ENCODE peak calls at places on chromosomes 11 and 22, in six cellular contexts. O, B, E, U, C and I are unnamed samples.

GRCh38 chr22:17955611-17956379 is 68.6 kb downstream of the MICAL3 start:
- DNase-seq in U (no peak), C (no peak), B (no peak), O (no peak), E (no peak), I (no peak)

GRCh38 chr11:125371451-125371935 is 124.6 kb downstream of the FEZ1 start:
- DNase-seq in B (no peak), C (no peak), E (no peak), O (no peak), U (no peak), I (no peak)

GRCh38 chr11:5288912-5289525 is 12.7 kb downstream of the OR51B4 start:
- DNase-seq in E (no peak), U (no peak), C (no peak), O (no peak), B (peak), I (no peak)

GRCh38 chr11:103610435-103610834 is 426.0 kb upstream of the DDI1 start:
- DNase-seq in C (no peak), O (no peak), E (no peak), U (no peak), B (no peak), I (no peak)

GRCh38 chr11:118304809-118305248 is 299 bp downstream of the CD3E start:
- DNase-seq in O (no peak), U (no peak), B (no peak), C (no peak), E (no peak), I (no peak)

GRCh38 chr11:71301046-71301857 is 48.9 kb upstream of the SHANK2 start:
- DNase-seq in C (peak), E (no peak), U (no peak), O (no peak), B (no peak), I (no peak)

GRCh38 chr11:120597250-120597649 is 85.7 kb downstream of the GRIK4 start:
- DNase-seq in U (no peak), E (no peak), B (no peak), C (no peak), O (no peak), I (no peak)

GRCh38 chr11:19727246-19727645 is 14.6 kb downstream of the NAV2 start:
- DNase-seq in U (peak), C (no peak), B (no peak), E (peak), O (no peak), I (no peak)

GRCh38 chr22:47173535-47174021 is 411.1 kb downstream of the TBC1D22A start:
- DNase-seq in B (no peak), C (no peak), O (no peak), U (no peak), E (no peak), I (no peak)

GRCh38 chr11:69637956-69638871 is 2.7 kb upstream of the CCND1 start:
- DNase-seq in U (peak), E (peak), O (no peak), C (peak), B (peak), I (no peak)

GRCh38 chr11:59189986-59190385 is 18.1 kb downstream of the DTX4 start:
- DNase-seq in O (no peak), U (no peak), C (no peak), B (no peak), E (no peak), I (no peak)

GRCh38 chr11:32829680-32830412 is at the start of gene PRRG4:
- DNase-seq in B (peak), E (peak), C (peak), U (no peak), O (peak), I (peak)

GRCh38 chr22:34972498-34972897 is 93.5 kb upstream of the ISX start:
- DNase-seq in C (no peak), B (no peak), O (no peak), E (no peak), U (no peak), I (no peak)

GRCh38 chr11:28822596-28822995 is 714.4 kb downstream of the METTL15 start:
- DNase-seq in C (no peak), E (peak), U (no peak), B (peak), O (no peak), I (no peak)

DNA sequence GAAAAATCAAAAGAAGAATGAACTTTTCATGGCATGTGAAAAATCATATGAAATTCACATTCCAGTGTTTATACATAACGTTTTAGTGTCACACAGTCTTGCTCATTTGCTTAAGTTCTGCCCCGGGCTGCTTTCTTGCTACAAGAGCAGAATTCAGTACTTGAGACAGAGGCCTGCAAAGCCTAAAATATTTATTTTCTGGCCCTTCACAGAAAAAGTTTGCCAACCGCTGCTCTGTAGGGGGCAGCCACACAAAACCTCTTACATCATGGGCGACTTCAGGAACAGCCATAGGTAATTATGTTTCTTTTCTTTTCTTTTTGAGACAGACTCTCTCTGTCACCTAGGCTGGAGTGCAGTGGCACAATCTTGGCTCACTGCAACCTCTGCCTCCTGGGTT is 1.0 kb upstream of the ATG2A start:
- DNase-seq in C (no peak), O (no peak), U (peak), B (no peak), E (peak), I (no peak)
- TF ChIP-seq CTCF in C (no peak), O (no peak), U (peak), B (peak), E (peak), I (peak)

DNA sequence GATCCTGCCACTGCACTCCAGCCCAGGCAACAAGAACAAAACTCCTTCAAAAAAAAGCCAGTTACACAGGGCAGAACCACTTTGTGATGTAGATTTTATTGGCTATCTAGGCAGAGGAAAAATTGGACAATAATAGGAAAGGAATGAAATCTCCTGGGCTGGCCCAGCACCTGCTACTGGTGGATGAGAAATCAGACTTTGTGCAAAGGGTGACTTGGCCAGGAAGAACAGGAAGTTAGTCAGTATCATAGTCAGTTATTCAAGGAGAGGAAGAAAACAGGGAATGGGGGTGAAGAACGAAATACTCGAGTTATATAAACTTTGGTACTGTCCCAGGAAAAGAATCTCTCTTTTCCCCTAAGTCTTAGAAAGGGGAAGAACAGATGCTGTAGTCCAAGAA is 11.0 kb upstream of the SPTBN2 start:
- DNase-seq in O (no peak), C (no peak), U (peak), E (peak), B (peak), I (no peak)
- TF ChIP-seq CTCF in O (no peak), C (no peak), U (no peak), E (no peak), B (no peak), I (no peak)

DNA sequence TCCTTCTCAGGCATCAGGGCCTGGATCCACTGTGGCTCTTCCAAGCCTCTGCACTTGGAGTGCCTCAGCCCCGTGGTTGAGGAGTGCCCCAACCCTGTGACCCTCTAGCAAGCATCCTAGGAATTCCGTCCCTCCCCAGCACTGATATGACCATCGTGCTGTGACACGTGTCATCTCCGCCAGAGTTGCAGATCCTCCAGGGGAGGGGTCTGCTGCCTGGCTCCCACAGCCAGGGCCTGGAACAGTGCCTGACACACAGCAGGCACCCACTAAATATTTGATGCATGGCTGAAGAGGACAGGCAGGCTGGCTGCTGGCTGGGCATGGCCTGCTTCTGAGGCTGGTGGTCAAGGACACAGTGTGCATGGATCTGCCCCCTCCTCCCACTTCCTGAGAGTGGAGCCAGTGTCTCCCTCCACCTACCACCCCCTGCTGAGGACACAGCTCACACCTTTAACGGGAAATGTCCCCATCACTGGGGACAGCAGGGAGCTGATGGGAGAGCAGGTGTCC is 1.7 kb upstream of the CD81 start:
- DNase-seq in C (no peak), U (no peak), B (no peak), O (no peak), E (no peak), I (no peak)
- TF ChIP-seq CTCF in C (no peak), U (no peak), B (no peak), O (no peak), E (no peak), I (no peak)

GRCh38 chr11:11078344-11078743 is 220.5 kb upstream of the ZBED5 start:
- DNase-seq in O (no peak), E (no peak), U (peak), B (peak), C (no peak), I (no peak)
- TF ChIP-seq CTCF in O (no peak), E (peak), U (peak), B (no peak), C (no peak), I (no peak)

DNA sequence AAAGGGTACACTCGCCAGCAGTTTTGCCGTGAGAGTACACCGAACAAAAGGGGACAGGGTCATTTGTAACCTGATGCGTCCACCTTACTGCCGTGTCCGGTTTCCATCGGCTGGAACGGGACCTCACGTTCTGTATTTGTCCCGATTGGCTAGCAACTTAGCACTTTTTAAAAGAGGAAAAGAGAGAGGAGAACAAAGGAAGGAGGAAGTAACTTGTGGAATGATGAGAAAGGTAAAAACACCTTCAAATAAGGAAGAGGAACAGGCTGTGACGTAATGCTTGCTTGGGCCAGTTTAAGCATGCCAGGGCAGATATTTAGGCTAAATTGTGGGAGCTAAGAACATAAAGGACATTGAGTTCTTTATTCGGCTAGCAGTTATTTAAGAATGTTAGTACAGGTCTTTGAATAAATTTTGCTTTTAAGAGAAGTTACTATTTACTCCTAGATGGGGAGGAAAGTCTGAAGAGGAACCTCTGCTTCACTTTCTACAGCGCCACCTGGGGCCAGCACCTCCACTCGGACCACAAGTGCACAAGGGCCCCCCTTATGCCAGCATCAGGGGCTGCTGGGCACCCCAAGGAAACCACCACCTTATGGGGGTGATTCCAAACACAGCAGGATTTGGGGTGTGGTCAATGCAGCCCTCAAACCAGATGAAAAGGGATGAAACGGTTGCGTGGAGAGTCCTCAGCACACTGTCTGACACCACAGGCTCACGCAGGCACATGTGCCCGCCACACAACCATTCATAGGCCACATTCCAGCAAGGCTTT is 5.8 kb downstream of the ARSA start:
- DNase-seq in E (no peak), B (peak), C (peak), U (no peak), O (no peak), I (peak)
- TF ChIP-seq CTCF in E (no peak), B (peak), C (no peak), U (peak), O (peak), I (peak)

GRCh38 chr11:123475478-123475877 is 45.4 kb downstream of the GRAMD1B start:
- DNase-seq in E (no peak), B (no peak), C (no peak), O (no peak), U (peak), I (no peak)
- TF ChIP-seq CTCF in E (peak), B (no peak), C (no peak), O (no peak), U (peak), I (peak)

DNA sequence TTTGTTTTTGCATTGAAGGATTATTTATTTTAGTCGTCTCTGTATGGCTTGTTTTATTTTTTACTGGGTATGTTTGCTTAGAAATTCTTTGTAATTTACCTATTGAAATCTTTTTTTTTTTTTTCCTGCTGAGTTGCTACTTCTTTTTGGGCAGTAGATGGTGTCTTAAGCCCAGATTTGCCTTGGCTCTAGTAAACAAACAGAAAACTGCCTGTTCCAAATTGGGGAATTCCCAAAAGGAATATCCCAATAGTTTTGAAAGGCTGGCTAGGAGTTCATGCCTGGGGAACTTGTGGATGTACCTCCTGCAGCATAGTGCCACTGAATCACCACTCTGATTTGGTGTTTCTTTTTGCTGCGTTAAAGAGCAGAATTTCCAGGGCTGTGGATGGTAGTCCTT is 17.7 kb downstream of the PAMR1 start:
- DNase-seq in B (peak), E (no peak), U (no peak), C (no peak), O (no peak), I (no peak)
- TF ChIP-seq CTCF in B (peak), E (no peak), U (no peak), C (no peak), O (no peak), I (no peak)

GRCh38 chr11:27208846-27209245 is 154.2 kb downstream of the CCDC34 start:
- DNase-seq in E (no peak), B (no peak), C (no peak), U (no peak), O (no peak), I (no peak)
- TF ChIP-seq CTCF in E (no peak), B (no peak), C (no peak), U (no peak), O (no peak), I (no peak)

DNA sequence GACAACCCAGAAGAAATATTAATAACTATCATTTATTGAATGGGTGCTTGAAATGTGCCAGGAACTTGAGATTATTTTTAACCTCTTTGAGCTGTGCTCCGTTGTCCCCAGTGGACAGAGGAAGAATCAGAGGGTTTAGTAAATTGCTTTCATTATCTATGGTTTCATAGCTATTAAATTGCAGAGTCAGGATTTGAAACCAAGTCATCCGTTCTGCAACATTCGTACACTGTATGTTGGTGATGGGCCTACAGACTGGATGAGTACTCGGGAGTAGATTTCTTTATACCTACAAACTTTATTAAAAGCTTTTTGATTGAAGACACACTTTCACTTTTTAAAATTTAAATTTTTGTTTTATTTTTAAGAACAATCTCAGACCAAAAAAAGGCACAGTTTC is 4.9 kb downstream of the HSD17B12 start:
- DNase-seq in B (no peak), E (no peak), U (no peak), O (no peak), C (no peak), I (no peak)
- TF ChIP-seq CTCF in B (peak), E (no peak), U (peak), O (no peak), C (no peak), I (no peak)

DNA sequence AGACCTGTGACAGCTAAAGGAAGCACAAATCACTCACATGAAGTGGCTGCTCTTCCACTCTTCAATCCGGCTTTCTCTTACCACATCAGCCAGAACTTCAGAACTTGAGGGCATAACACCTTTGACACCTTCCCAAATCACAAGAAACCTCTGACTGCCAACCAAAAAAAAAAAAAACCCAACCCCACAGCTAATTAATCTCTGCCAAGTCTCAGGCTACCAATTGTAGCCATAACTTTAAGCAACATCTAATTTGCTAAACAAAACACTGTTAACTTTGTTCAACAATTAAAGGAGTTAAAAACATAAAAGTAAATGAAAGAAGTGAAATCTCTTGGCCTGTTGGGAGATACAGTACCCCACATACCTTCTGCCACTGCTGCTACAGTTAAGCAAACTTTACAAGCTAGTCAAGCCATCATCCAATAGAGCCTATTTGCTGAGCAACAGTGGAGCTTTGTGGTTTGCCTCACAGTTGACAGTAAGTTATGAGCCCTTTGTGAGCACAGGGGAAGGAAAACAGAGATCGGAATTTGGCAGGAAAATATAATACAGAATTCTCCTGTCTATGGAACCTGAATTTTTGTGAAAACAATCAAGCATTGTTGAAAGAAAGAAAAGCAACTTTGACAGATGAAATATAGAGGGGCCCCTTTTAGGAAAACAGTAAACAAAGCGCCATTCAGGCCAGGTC is at the start of gene SOX6:
- DNase-seq in B (peak), O (no peak), E (peak), C (no peak), U (peak), I (no peak)
- TF ChIP-seq CTCF in B (no peak), O (no peak), E (no peak), C (no peak), U (no peak), I (no peak)